ENCODE peak calls at places on chromosomes 2 and 18, in five cellular contexts. W is hepatocyte, K is cardiac muscle cell, D is A549, P is Peyer's patch. M is an unnamed sample. For H3K4me1, the result is how much of the 10 kb centered on the place peaks cover.

GRCh38 chr2:231003186-231003585 is 7.3 kb downstream of the SPATA3 start:
- DNase-seq in W (no peak), D (no peak), P (no peak), K (no peak), M (no peak)

GRCh38 chr18:51196116-51196810 is 1.2 kb downstream of the MEX3C start:
- DNase-seq in K (peak), W (peak), P (peak), D (no peak), M (peak)

GRCh38 chr2:204050681-204051080 is 114.1 kb downstream of the ICOS start:
- DNase-seq in K (no peak), D (no peak), P (no peak), W (no peak), M (peak)

GRCh38 chr2:239188536-239188935 is 212.3 kb downstream of the HDAC4 start:
- DNase-seq in W (no peak), K (no peak), P (peak), D (no peak), M (no peak)

GRCh38 chr18:12031836-12032235 is 50.5 kb downstream of the IMPA2 start:
- DNase-seq in W (no peak), D (no peak), P (no peak), K (peak), M (no peak)

GRCh38 chr2:236637691-236638569 is 68.3 kb downstream of the ACKR3 start:
- DNase-seq in P (peak), W (no peak), K (peak), D (no peak), M (no peak)

GRCh38 chr18:744824-745597 is 32.6 kb upstream of the ENOSF1 start:
- DNase-seq in P (no peak), D (no peak), W (no peak), K (no peak), M (no peak)

GRCh38 chr2:238202326-238203103 is 980 bp downstream of the ILKAP start:
- DNase-seq in W (peak), D (no peak), P (no peak), K (peak), M (peak)

GRCh38 chr18:52348209-52348608 is 8.2 kb downstream of the DCC start:
- DNase-seq in P (no peak), D (peak), K (no peak), W (no peak), M (peak)

GRCh38 chr2:72887032-72887835 is at the start of gene SPR:
- DNase-seq in W (peak), D (peak), K (peak), P (peak), M (peak)

GRCh38 chr2:105396254-105397024 is 2.4 kb downstream of the FHL2 start:
- DNase-seq in P (peak), W (peak), K (peak), D (peak), M (peak)

GRCh38 chr18:59996370-59996966 is 96.7 kb downstream of the PMAIP1 start:
- DNase-seq in D (peak), W (peak), P (no peak), K (peak), M (peak)

GRCh38 chr2:200477667-200478121 is 32.2 kb downstream of the KCTD18 start:
- DNase-seq in P (no peak), K (peak), W (no peak), D (no peak), M (no peak)

GRCh38 chr2:42832289-42832634 is 39.9 kb upstream of the HAAO start:
- DNase-seq in P (no peak), W (no peak), D (no peak), K (no peak), M (no peak)

GRCh38 chr2:168626096-168626495 is 170.0 kb downstream of the CERS6 start:
- DNase-seq in K (no peak), W (no peak), D (no peak), P (no peak), M (no peak)

GRCh38 chr18:57122906-57123510 is 23.9 kb upstream of the BOD1L2 start:
- DNase-seq in D (no peak), P (no peak), W (no peak), K (no peak), M (no peak)

GRCh38 chr2:126221506-126221905 is 434.5 kb upstream of the GYPC start:
- DNase-seq in P (no peak), K (peak), W (no peak), D (no peak), M (no peak)

GRCh38 chr18:48942554-48943261 is 8.1 kb downstream of the SMAD7 start:
- DNase-seq in P (no peak), D (peak), K (peak), W (peak), M (peak)

GRCh38 chr2:44100351-44100750 is 68.3 kb upstream of the PPM1B start:
- DNase-seq in D (peak), K (peak), P (no peak), W (peak), M (peak)

GRCh38 chr2:101533611-101534601 is 59.0 kb upstream of the RFX8 start:
- DNase-seq in P (no peak), K (peak), D (no peak), W (no peak), M (peak)

GRCh38 chr18:26496528-26496927 is 51.8 kb downstream of the KCTD1 start:
- DNase-seq in W (no peak), D (no peak), P (no peak), K (no peak), M (no peak)

GRCh38 chr2:132384491-132385186 is 32.0 kb upstream of the GPR39 start:
- DNase-seq in W (no peak), K (no peak), P (no peak), D (no peak), M (peak)

GRCh38 chr2:158753561-158754302 is 41.4 kb upstream of the DAPL1 start:
- DNase-seq in W (peak), D (peak), P (no peak), K (peak), M (peak)

GRCh38 chr2:73759287-73759764 is 20.6 kb downstream of the DUSP11 start:
- DNase-seq in K (peak), P (no peak), D (no peak), W (no peak), M (no peak)

GRCh38 chr2:175840261-175840660 is 161.8 kb downstream of the LNPK start:
- DNase-seq in P (no peak), D (no peak), K (no peak), W (no peak), M (no peak)

GRCh38 chr2:130933501-130933900 is 96.8 kb downstream of the ARHGEF4 start:
- DNase-seq in P (no peak), K (no peak), D (no peak), W (no peak), M (no peak)

GRCh38 chr18:52874774-52875173 is 534.8 kb downstream of the DCC start:
- DNase-seq in D (no peak), P (no peak), W (no peak), K (no peak), M (no peak)

GRCh38 chr2:112159454-112159921 is 21.3 kb downstream of the FBLN7 start:
- DNase-seq in K (no peak), D (no peak), P (no peak), W (no peak), M (peak)

GRCh38 chr2:19685713-19686112 is 216.1 kb downstream of the TTC32 start:
- DNase-seq in P (no peak), D (no peak), W (no peak), K (no peak), M (peak)

GRCh38 chr2:8684885-8685696 is 3.2 kb downstream of the ID2 start:
- DNase-seq in D (peak), P (peak), W (peak), K (peak), M (no peak)

GRCh38 chr2:241354668-241355658 is 1.1 kb upstream of the FARP2 start:
- DNase-seq in W (peak), D (peak), K (peak), P (peak), M (peak)

GRCh38 chr2:38462121-38462634 is 85.1 kb upstream of the ATL2 start:
- DNase-seq in P (peak), K (peak), W (peak), D (peak), M (peak)

GRCh38 chr2:95024960-95025405 is 525 bp upstream of the MAL start:
- DNase-seq in P (no peak), K (no peak), W (no peak), D (no peak), M (no peak)

GRCh38 chr2:26725516-26725810 is 32.9 kb downstream of the KCNK3 start:
- DNase-seq in K (no peak), D (no peak), P (no peak), W (no peak), M (peak)

GRCh38 chr2:26724004-26724750 is 31.7 kb downstream of the KCNK3 start:
- DNase-seq in K (peak), D (peak), P (no peak), W (peak), M (peak)

GRCh38 chr2:26726229-26726628 is 33.7 kb downstream of the KCNK3 start:
- DNase-seq in W (no peak), D (no peak), K (no peak), P (no peak), M (no peak)

GRCh38 chr2:26723475-26723874 is 31.0 kb downstream of the KCNK3 start:
- DNase-seq in K (no peak), P (no peak), W (no peak), D (no peak), M (no peak)

GRCh38 chr2:26724784-26725515 is 32.4 kb downstream of the KCNK3 start:
- DNase-seq in K (no peak), D (no peak), P (no peak), W (no peak), M (no peak)
- H3K4me1 ChIP-seq in K (under half), D (half or more), P (under half), W (under half), M (under half)

GRCh38 chr2:27681844-27682243 is 18.2 kb downstream of the SLC4A1AP start:
- DNase-seq in P (no peak), D (peak), K (peak), W (peak), M (no peak)
- H3K27ac ChIP-seq in P (no peak), D (peak), K (peak), W (peak), M (peak)

DNA sequence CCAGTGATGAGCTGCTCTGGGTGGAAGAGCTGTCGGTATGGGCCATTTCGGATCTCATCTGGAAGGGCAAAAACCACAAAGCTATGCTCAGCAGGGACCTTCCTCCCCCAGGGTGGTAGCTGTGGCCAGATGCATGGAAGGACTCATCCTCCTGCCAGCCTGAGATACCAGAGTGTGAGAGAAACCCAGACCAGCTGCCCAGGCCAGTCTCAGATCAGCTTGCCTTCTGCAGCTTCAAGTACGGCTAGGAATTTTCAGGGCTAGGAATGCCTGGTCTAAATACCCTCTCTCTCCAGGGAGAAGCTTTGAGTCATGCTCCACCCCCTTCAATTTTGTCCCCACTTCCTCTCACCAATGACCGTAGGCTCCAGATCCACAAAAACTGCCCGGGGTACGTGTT is 1.4 kb upstream of the TUBA4B start:
- DNase-seq in W (no peak), D (no peak), P (no peak), K (no peak), M (peak)
- H3K4me1 ChIP-seq in W (under half), D (half or more), P (half or more), K (under half), M (under half)

GRCh38 chr2:10499911-10500521 is 51.9 kb upstream of the ODC1 start:
- DNase-seq in K (no peak), P (no peak), D (no peak), W (no peak), M (no peak)
- H3K27ac ChIP-seq in K (no peak), P (no peak), D (no peak), W (no peak), M (no peak)

GRCh38 chr18:68627812-68628211 is 87.1 kb downstream of the TMX3 start:
- DNase-seq in P (no peak), K (no peak), D (no peak), W (no peak), M (no peak)

DNA sequence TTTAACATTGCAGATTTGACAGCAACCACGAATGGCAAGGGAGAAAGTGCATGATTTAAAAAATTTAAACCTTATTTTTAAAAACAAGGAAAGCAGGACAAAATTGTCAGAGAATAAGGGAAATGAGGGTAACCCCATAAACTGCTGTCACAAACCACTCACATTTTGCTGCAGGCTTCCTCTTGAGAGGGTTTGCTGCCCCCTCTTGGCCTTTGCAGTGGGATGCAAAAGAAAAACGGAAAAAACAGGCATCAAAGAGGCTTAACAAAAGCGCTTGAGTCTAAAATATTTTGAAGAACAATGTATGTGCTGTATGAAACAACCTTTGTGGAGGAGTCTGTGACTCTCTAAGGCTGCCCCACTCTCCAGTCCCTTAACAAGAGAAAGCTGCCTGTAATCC is 91.6 kb downstream of the TMX3 start:
- DNase-seq in K (peak), W (peak), D (peak), P (no peak), M (peak)
- H3K4me1 ChIP-seq in K (under half), W (under half), D (under half), P (under half), M (under half)

GRCh38 chr2:54722641-54723299 is 692 bp upstream of the EML6 start:
- DNase-seq in W (no peak), K (peak), D (peak), P (no peak), M (no peak)
- H3K27ac ChIP-seq in W (peak), K (no peak), D (peak), P (peak), M (no peak)

GRCh38 chr2:109409347-109410020 is 204.3 kb downstream of the SEPTIN10 start:
- DNase-seq in P (no peak), D (no peak), K (no peak), W (no peak), M (peak)
- H3K4me1 ChIP-seq in P (under half), D (under half), K (under half), W (under half), M (under half)

GRCh38 chr2:27795093-27795834 is 23.7 kb downstream of the MRPL33 start:
- DNase-seq in P (no peak), K (no peak), D (no peak), W (no peak), M (no peak)
- H3K27ac ChIP-seq in P (peak), K (no peak), D (peak), W (no peak), M (no peak)

GRCh38 chr18:74525741-74526140 is 8.6 kb upstream of the CNDP1 start:
- DNase-seq in P (peak), W (no peak), D (no peak), K (no peak), M (no peak)

GRCh38 chr18:74522635-74523548 is 11.4 kb upstream of the CNDP1 start:
- DNase-seq in P (no peak), K (no peak), W (no peak), D (no peak), M (no peak)

GRCh38 chr18:74526478-74526877 is 7.8 kb upstream of the CNDP1 start:
- DNase-seq in P (no peak), K (no peak), D (no peak), W (no peak), M (no peak)

GRCh38 chr18:74521068-74521725 is 13.1 kb upstream of the CNDP1 start:
- DNase-seq in D (no peak), W (no peak), P (no peak), K (no peak), M (no peak)

GRCh38 chr18:74524097-74524496 is 10.2 kb upstream of the CNDP1 start:
- DNase-seq in K (peak), P (no peak), W (no peak), D (no peak), M (no peak)
- H3K4me1 ChIP-seq in K (under half), P (under half), W (under half), D (under half), M (under half)

DNA sequence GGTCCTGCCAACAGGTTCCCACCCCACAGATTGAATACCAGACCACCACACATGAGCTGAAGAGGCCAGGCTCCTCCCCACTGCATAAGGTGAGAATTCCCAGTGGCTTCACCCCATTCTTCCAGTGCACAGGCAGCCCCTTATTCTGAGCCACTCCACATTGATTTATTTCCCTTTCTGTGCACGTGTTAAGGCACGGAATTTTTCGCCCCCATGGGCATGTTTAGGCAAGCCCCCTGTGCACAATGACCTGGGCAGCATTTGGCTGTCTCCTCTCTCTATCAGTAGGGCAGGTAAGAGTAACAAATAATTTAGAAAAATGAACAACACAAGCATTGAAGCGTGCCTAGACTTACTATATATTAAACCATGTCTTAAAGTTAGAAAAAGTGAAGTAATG is 15.2 kb upstream of the CHAC2 start:
- DNase-seq in D (no peak), W (no peak), P (no peak), K (no peak), M (no peak)
- H3K27ac ChIP-seq in D (peak), W (no peak), P (no peak), K (no peak), M (no peak)

M was measured in SJCRH30.